ENCODE peak calls at places on chromosomes 3 and 15, in four cellular contexts. F is cardiac fibroblast, P is astrocyte of the cerebellum, N is AG10803. J is an unnamed sample.

GRCh38 chr3:166367947-166368533 is 530.8 kb upstream of the BCHE start:
- DNase-seq in F (no peak), P (no peak), N (no peak), J (no peak)

GRCh38 chr3:194275231-194275671 is 75.9 kb downstream of the CPN2 start:
- DNase-seq in F (peak), P (no peak), N (peak), J (no peak)

GRCh38 chr15:77909131-77909940 is 168.2 kb downstream of the TBC1D2B start:
- DNase-seq in F (no peak), P (no peak), N (no peak), J (no peak)

GRCh38 chr15:63048986-63049665 is 6.6 kb downstream of the TPM1 start:
- DNase-seq in F (peak), P (no peak), N (peak), J (no peak)

GRCh38 chr15:69156726-69157381 is 3.6 kb upstream of the GLCE start:
- DNase-seq in F (no peak), P (no peak), N (no peak), J (no peak)

GRCh38 chr15:88391700-88392099 is 75.5 kb downstream of the MRPL46 start:
- DNase-seq in F (no peak), P (no peak), N (no peak), J (no peak)

GRCh38 chr3:71581451-71581980 is 2.0 kb downstream of the FOXP1 start:
- DNase-seq in F (peak), P (no peak), N (peak), J (no peak)

GRCh38 chr3:197936819-197937384 is 13.1 kb upstream of the RPL35A start:
- DNase-seq in F (no peak), P (no peak), N (no peak), J (no peak)

DNA sequence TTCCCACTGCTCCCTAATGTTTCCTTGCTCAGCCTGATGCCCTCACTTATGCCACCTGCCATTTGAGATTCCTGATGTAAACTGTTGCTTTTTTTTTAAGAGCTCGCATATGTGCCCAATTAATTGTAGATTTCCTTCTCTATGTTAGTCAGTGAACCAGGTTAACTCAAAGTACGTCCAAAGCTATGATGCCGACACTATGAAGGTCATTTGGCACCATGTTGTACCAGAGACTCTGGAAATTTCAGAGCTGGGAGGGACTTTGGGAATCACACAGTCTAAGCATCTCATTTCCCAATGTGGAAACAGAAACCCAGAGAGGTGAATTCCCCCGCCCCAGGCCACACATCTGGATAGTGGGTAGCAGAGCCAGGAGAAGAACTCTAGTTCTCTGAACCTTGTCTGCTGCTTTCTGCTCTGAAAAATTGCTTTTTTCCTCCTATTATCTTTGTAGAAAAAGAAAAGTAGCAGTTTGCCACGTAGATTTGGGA is 38.5 kb upstream of the TNFAIP8L3 start:
- DNase-seq in F (no peak), P (no peak), N (no peak), J (no peak)
- TF ChIP-seq CTCF in F (no peak), P (no peak), N (no peak), J (no peak)

DNA sequence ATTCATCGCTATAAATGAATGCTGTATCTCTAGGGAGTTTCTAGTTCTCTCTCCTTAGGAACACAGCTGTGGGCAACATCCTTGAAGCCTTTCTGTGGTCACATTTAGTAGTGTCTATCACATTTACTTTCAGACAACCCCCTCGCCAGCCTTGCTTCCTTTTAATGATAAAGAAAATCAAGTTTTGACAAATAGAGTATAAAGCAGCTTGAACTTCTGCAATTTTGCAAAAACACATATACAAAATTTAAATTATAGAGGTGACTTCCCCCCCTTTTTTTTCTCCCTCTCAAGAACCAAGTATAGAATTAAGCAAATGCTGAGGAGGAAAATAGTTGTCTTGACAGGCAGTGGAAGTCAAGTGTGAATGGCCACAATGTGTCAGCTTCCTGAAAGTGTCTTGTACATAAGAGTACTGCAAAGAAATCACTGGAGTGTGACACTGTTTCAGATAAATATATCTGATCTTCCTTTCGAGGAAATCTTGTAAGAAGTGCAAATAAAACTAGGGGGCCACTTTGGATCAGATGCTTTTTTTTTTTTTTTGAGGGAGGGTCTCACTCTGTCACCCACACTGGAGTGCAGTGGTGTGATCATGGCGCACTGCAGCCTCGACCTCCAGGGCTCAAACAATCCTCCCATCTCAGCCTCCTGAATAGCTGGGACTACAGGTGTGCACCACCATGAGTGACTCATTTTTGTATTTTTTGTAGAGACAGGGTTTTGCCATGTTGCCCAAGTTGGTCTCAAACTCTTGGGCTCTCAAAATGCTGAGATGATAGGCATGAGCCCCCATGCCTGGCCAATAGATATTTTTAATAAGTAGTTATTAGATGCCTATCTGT is 21.0 kb downstream of the CCR1 start:
- DNase-seq in F (no peak), P (no peak), N (no peak), J (no peak)
- H3K4me3 ChIP-seq in F (no peak), P (no peak), N (no peak), J (no peak)

DNA sequence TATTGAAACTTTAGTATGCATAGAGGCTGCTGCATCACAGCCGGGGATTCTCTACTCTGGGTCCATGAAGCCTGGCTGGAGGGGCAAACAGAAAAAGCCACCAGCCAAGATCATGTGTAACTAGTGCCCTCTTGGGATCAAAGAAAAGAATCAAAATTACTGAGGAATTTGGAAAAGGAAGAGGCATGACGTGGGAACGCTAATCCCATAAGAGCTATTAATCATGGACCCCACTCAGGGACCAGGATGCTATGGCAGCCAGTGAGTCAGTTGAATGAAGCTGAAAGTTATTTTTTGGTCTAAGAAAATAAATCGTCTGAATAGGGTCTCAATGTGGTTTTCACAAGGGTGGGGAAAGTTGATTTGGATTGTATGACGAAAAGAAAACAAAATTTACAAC is 1165.1 kb downstream of the ROBO2 start:
- DNase-seq in F (peak), P (peak), N (peak), J (peak)
- TF ChIP-seq CTCF in F (no peak), P (peak), N (no peak), J (peak)

GRCh38 chr3:143972495-143973351 is 1.1 kb downstream of the DIPK2A start:
- DNase-seq in F (peak), P (peak), N (peak), J (peak)

GRCh38 chr3:143975549-143976152 is 4.0 kb downstream of the DIPK2A start:
- DNase-seq in F (peak), P (peak), N (peak), J (no peak)

GRCh38 chr3:143973352-143974021 is 1.9 kb downstream of the DIPK2A start:
- DNase-seq in F (peak), P (no peak), N (peak), J (no peak)

GRCh38 chr3:143974181-143974876 is 2.7 kb downstream of the DIPK2A start:
- DNase-seq in F (peak), P (no peak), N (no peak), J (no peak)

DNA sequence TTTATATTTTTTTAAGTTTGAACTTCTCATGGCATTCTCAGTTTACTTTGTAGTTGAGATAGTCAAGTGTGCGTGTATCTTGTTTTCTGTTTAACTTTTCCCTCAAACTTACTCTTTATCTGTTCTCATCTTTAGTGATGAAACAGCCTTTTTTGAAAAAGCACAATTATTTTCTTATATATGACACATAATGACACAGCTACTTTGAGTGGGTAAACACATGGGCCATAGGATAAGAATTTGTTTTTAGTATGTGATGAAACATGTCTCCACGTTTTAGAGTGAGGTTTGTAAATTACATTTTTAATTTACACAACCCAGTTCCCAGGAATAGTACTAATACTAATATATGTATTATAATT is 3.2 kb downstream of the DIPK2A start:
- DNase-seq in F (peak), P (no peak), N (no peak), J (no peak)
- H3K4me3 ChIP-seq in F (peak), P (peak), N (peak), J (peak)

GRCh38 chr3:52845691-52846426 is 11.0 kb upstream of the MUSTN1 start:
- DNase-seq in F (no peak), P (no peak), N (no peak), J (no peak)
- TF ChIP-seq CTCF in F (peak), P (peak), N (peak), J (peak)

GRCh38 chr3:13877911-13878710 is 1.8 kb downstream of the WNT7A start:
- DNase-seq in F (no peak), P (no peak), N (no peak), J (no peak)
- H3K4me3 ChIP-seq in F (no peak), P (no peak), N (no peak), J (no peak)

GRCh38 chr3:187713504-187713903 is 11.1 kb upstream of the RTP2 start:
- DNase-seq in F (peak), P (no peak), N (peak), J (no peak)

GRCh38 chr3:187708696-187709095 is 6.3 kb upstream of the RTP2 start:
- DNase-seq in F (no peak), P (no peak), N (no peak), J (no peak)

GRCh38 chr3:187705164-187705563 is 2.8 kb upstream of the RTP2 start:
- DNase-seq in F (no peak), P (no peak), N (no peak), J (no peak)

GRCh38 chr3:187706966-187707365 is 4.6 kb upstream of the RTP2 start:
- DNase-seq in F (no peak), P (no peak), N (no peak), J (no peak)

DNA sequence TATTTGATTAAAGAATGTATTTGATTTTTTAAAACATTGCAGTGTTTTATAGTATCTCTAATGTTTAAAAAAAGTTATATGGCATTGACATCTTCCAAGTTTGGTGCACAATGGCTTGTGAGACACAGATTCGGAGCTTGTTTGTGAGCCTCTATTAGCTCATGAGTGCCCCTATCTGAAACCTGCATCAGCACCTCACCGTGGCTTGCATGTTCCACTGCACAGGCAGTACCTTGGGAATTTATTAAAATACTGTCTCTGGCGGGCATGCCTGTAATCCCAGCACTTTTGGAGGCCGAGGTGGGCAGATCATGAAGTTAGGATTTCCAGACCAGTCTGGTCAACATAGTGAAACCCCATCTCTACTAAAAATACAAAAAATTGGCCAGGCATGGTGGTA is 6.8 kb upstream of the RTP2 start:
- DNase-seq in F (no peak), P (no peak), N (no peak), J (no peak)
- TF ChIP-seq CTCF in F (no peak), P (peak), N (no peak), J (peak)

GRCh38 chr3:192515661-192516040 is 211.7 kb downstream of the FGF12 start:
- DNase-seq in F (no peak), P (no peak), N (no peak), J (no peak)
- H3K4me3 ChIP-seq in F (no peak), P (no peak), N (no peak), J (no peak)

GRCh38 chr3:176351408-176351807 is 845.9 kb downstream of the TBL1XR1 start:
- DNase-seq in F (peak), P (no peak), N (peak), J (peak)
- TF ChIP-seq CTCF in F (no peak), P (no peak), N (no peak), J (no peak)